ENCODE peak calls at places on chromosomes 1 and 21, in five cellular contexts. F is naive B cell; I is M059J; H is stimulated activated CD8-positive, alpha-beta memory T cell treated with anti-CD3 and anti-CD28 coated beads, Interleukin-4, amount 100 ng/mL, for 4 hours; N is lung microvascular endothelial cell. B is an unnamed sample.

GRCh38 chr21:29669416-29669815 is 270.4 kb downstream of the GRIK1 start:
- DNase-seq in F (no peak), I (no peak), H (no peak), N (no peak), B (no peak)

GRCh38 chr1:172845371-172845770 is 186.5 kb downstream of the FASLG start:
- DNase-seq in F (no peak), I (no peak), H (peak; percentile 47), N (no peak), B (no peak)

GRCh38 chr1:9249534-9250335 is 15.2 kb downstream of the H6PD start:
- DNase-seq in F (no peak), I (no peak), H (no peak), N (peak; percentile 73), B (no peak)

GRCh38 chr1:21447311-21447710 is 7.4 kb downstream of the NBPF3 start:
- DNase-seq in F (no peak), I (no peak), H (no peak), N (no peak), B (no peak)

GRCh38 chr1:216186816-216187215 is 236.4 kb downstream of the USH2A start:
- DNase-seq in F (no peak), I (peak; percentile 2), H (no peak), N (no peak), B (no peak)

GRCh38 chr1:192493584-192493983 is 82.0 kb upstream of the RGS1 start:
- DNase-seq in F (no peak), I (no peak), H (no peak), N (no peak), B (no peak)

GRCh38 chr1:34923490-34923889 is 6.0 kb downstream of the DLGAP3 start:
- DNase-seq in F (no peak), I (no peak), H (no peak), N (no peak), B (no peak)

GRCh38 chr1:19123837-19124236 is 86.2 kb downstream of the UBR4 start:
- DNase-seq in F (no peak), I (no peak), H (no peak), N (no peak), B (no peak)

GRCh38 chr1:156898151-156898550 is 4.6 kb downstream of the PEAR1 start:
- DNase-seq in F (no peak), I (no peak), H (no peak), N (peak; percentile 98), B (no peak)

GRCh38 chr1:167808690-167809089 is 86.9 kb downstream of the MPZL1 start:
- DNase-seq in F (no peak), I (no peak), H (no peak), N (no peak), B (no peak)

GRCh38 chr1:162204883-162205132 is 135.3 kb downstream of the NOS1AP start:
- DNase-seq in F (no peak), I (no peak), H (no peak), N (no peak), B (no peak)

GRCh38 chr1:228059536-228060457 is 22.7 kb upstream of the ARF1 start:
- DNase-seq in F (no peak), I (no peak), H (no peak), N (peak; percentile 61), B (no peak)

GRCh38 chr1:64980745-64981601 is 14.6 kb upstream of the JAK1 start:
- DNase-seq in F (no peak), I (peak; percentile 81), H (no peak), N (no peak), B (no peak)

GRCh38 chr21:45029968-45030636 is 44.3 kb upstream of the ADARB1 start:
- DNase-seq in F (no peak), I (no peak), H (no peak), N (no peak), B (no peak)

GRCh38 chr1:44605904-44606615 is 68.2 kb downstream of the TMEM53 start:
- DNase-seq in F (no peak), I (peak; percentile 20), H (no peak), N (no peak), B (no peak)